ENCODE peak calls at places on chromosomes 2 and 18, in nine cellular contexts. One of them, this sample, is unnamed.

GRCh38 chr18:77054606-77055428 is 77.8 kb downstream of the MBP start:
- DNase-seq in cardiac muscle cell: peak; percentile 96
- DNase-seq in heart left ventricle: peak; percentile 80
- DNase-seq in body of pancreas: peak; percentile 48
- DNase-seq in CD8-positive, alpha-beta T cell: peak; percentile 74
- DNase-seq in neuronal stem cell: peak; percentile 31
- DNase-seq in MM.1S: peak; percentile 87
- DNase-seq in stomach: peak; percentile 82
- DNase-seq in ascending aorta: peak; percentile 69
- DNase-seq in this sample: peak; percentile 91

GRCh38 chr18:47754311-47755101 is 176.0 kb downstream of the SMAD2 start:
- DNase-seq in ascending aorta: no peak
- DNase-seq in body of pancreas: peak; percentile 37
- DNase-seq in cardiac muscle cell: peak; percentile 14
- DNase-seq in stomach: peak; percentile 43
- DNase-seq in MM.1S: peak; percentile 58
- DNase-seq in heart left ventricle: no peak
- DNase-seq in neuronal stem cell: peak; percentile 68
- DNase-seq in CD8-positive, alpha-beta T cell: peak; percentile 33
- DNase-seq in this sample: peak; percentile 73

GRCh38 chr2:241309684-241310117 is 5.8 kb downstream of the HDLBP start:
- DNase-seq in neuronal stem cell: no peak
- DNase-seq in body of pancreas: no peak
- DNase-seq in ascending aorta: no peak
- DNase-seq in cardiac muscle cell: peak; percentile 38
- DNase-seq in CD8-positive, alpha-beta T cell: peak; percentile 62
- DNase-seq in MM.1S: peak; percentile 79
- DNase-seq in heart left ventricle: no peak
- DNase-seq in stomach: peak; percentile 38
- DNase-seq in this sample: no peak

GRCh38 chr2:172556284-172557033 is 569 bp downstream of the PDK1 start:
- DNase-seq in body of pancreas: peak; percentile 53
- DNase-seq in cardiac muscle cell: peak; percentile 84
- DNase-seq in MM.1S: peak; percentile 91
- DNase-seq in CD8-positive, alpha-beta T cell: peak; percentile 46
- DNase-seq in stomach: peak; percentile 62
- DNase-seq in neuronal stem cell: peak; percentile 57
- DNase-seq in ascending aorta: no peak
- DNase-seq in heart left ventricle: peak; percentile 68
- DNase-seq in this sample: peak; percentile 85

GRCh38 chr2:40095003-40095402 is 315.9 kb upstream of the THUMPD2 start:
- DNase-seq in neuronal stem cell: no peak
- DNase-seq in heart left ventricle: no peak
- DNase-seq in MM.1S: no peak
- DNase-seq in ascending aorta: no peak
- DNase-seq in cardiac muscle cell: peak; percentile 77
- DNase-seq in CD8-positive, alpha-beta T cell: no peak
- DNase-seq in stomach: no peak
- DNase-seq in body of pancreas: no peak
- DNase-seq in this sample: no peak

GRCh38 chr18:79361766-79362522 is 33.8 kb upstream of the NFATC1 start:
- DNase-seq in ascending aorta: no peak
- DNase-seq in cardiac muscle cell: no peak
- DNase-seq in stomach: no peak
- DNase-seq in CD8-positive, alpha-beta T cell: no peak
- DNase-seq in heart left ventricle: no peak
- DNase-seq in body of pancreas: no peak
- DNase-seq in neuronal stem cell: no peak
- DNase-seq in MM.1S: no peak
- DNase-seq in this sample: no peak

GRCh38 chr2:85844486-85844885 is 44.3 kb downstream of the ST3GAL5 start:
- DNase-seq in MM.1S: no peak
- DNase-seq in CD8-positive, alpha-beta T cell: no peak
- DNase-seq in ascending aorta: no peak
- DNase-seq in cardiac muscle cell: no peak
- DNase-seq in stomach: no peak
- DNase-seq in neuronal stem cell: no peak
- DNase-seq in body of pancreas: no peak
- DNase-seq in heart left ventricle: no peak
- DNase-seq in this sample: no peak

GRCh38 chr2:120243875-120244553 is 8.6 kb upstream of the RALB start:
- DNase-seq in body of pancreas: no peak
- DNase-seq in MM.1S: no peak
- DNase-seq in ascending aorta: no peak
- DNase-seq in cardiac muscle cell: no peak
- DNase-seq in CD8-positive, alpha-beta T cell: no peak
- DNase-seq in neuronal stem cell: no peak
- DNase-seq in heart left ventricle: no peak
- DNase-seq in stomach: no peak
- DNase-seq in this sample: no peak

GRCh38 chr18:13270279-13270911 is 51.8 kb downstream of the LDLRAD4 start:
- DNase-seq in ascending aorta: no peak
- DNase-seq in heart left ventricle: no peak
- DNase-seq in CD8-positive, alpha-beta T cell: no peak
- DNase-seq in neuronal stem cell: no peak
- DNase-seq in MM.1S: no peak
- DNase-seq in body of pancreas: no peak
- DNase-seq in stomach: no peak
- DNase-seq in cardiac muscle cell: no peak
- DNase-seq in this sample: no peak

GRCh38 chr2:926259-926780 is 24.3 kb upstream of the SNTG2 start:
- DNase-seq in ascending aorta: no peak
- DNase-seq in stomach: no peak
- DNase-seq in CD8-positive, alpha-beta T cell: no peak
- DNase-seq in neuronal stem cell: no peak
- DNase-seq in cardiac muscle cell: no peak
- DNase-seq in MM.1S: no peak
- DNase-seq in heart left ventricle: no peak
- DNase-seq in body of pancreas: no peak
- DNase-seq in this sample: no peak

GRCh38 chr2:23418490-23418911 is 33.5 kb downstream of the KLHL29 start:
- DNase-seq in stomach: no peak
- DNase-seq in neuronal stem cell: no peak
- DNase-seq in MM.1S: no peak
- DNase-seq in cardiac muscle cell: peak; percentile 76
- DNase-seq in body of pancreas: no peak
- DNase-seq in CD8-positive, alpha-beta T cell: no peak
- DNase-seq in ascending aorta: no peak
- DNase-seq in heart left ventricle: no peak
- DNase-seq in this sample: no peak

GRCh38 chr2:8472545-8473361 is 209.1 kb upstream of the ID2 start:
- DNase-seq in body of pancreas: no peak
- DNase-seq in ascending aorta: no peak
- DNase-seq in cardiac muscle cell: no peak
- DNase-seq in stomach: no peak
- DNase-seq in MM.1S: no peak
- DNase-seq in neuronal stem cell: no peak
- DNase-seq in heart left ventricle: no peak
- DNase-seq in CD8-positive, alpha-beta T cell: no peak
- DNase-seq in this sample: no peak

GRCh38 chr18:40832362-40832761 is 1122.7 kb upstream of the PIK3C3 start:
- DNase-seq in cardiac muscle cell: peak; percentile 33
- DNase-seq in heart left ventricle: no peak
- DNase-seq in stomach: no peak
- DNase-seq in ascending aorta: no peak
- DNase-seq in neuronal stem cell: no peak
- DNase-seq in MM.1S: no peak
- DNase-seq in CD8-positive, alpha-beta T cell: no peak
- DNase-seq in body of pancreas: no peak
- DNase-seq in this sample: no peak

GRCh38 chr18:44625367-44625766 is 55.3 kb upstream of the SETBP1 start:
- DNase-seq in ascending aorta: no peak
- DNase-seq in stomach: no peak
- DNase-seq in body of pancreas: no peak
- DNase-seq in neuronal stem cell: no peak
- DNase-seq in CD8-positive, alpha-beta T cell: no peak
- DNase-seq in heart left ventricle: no peak
- DNase-seq in cardiac muscle cell: no peak
- DNase-seq in MM.1S: no peak
- DNase-seq in this sample: no peak

GRCh38 chr2:229319558-229319957 is 48.5 kb upstream of the PID1 start:
- DNase-seq in cardiac muscle cell: no peak
- DNase-seq in ascending aorta: no peak
- DNase-seq in CD8-positive, alpha-beta T cell: no peak
- DNase-seq in body of pancreas: no peak
- DNase-seq in MM.1S: no peak
- DNase-seq in neuronal stem cell: no peak
- DNase-seq in stomach: no peak
- DNase-seq in heart left ventricle: no peak
- DNase-seq in this sample: no peak

GRCh38 chr18:78192044-78192443 is 787.6 kb upstream of the SALL3 start:
- DNase-seq in MM.1S: peak; percentile 46
- DNase-seq in cardiac muscle cell: no peak
- DNase-seq in ascending aorta: no peak
- DNase-seq in neuronal stem cell: no peak
- DNase-seq in body of pancreas: peak; percentile 29
- DNase-seq in CD8-positive, alpha-beta T cell: no peak
- DNase-seq in stomach: no peak
- DNase-seq in heart left ventricle: no peak
- DNase-seq in this sample: peak; percentile 87

GRCh38 chr2:47021301-47022009 is 105.8 kb upstream of the MCFD2 start:
- DNase-seq in body of pancreas: no peak
- DNase-seq in heart left ventricle: no peak
- DNase-seq in ascending aorta: no peak
- DNase-seq in MM.1S: no peak
- DNase-seq in cardiac muscle cell: no peak
- DNase-seq in neuronal stem cell: no peak
- DNase-seq in CD8-positive, alpha-beta T cell: no peak
- DNase-seq in stomach: no peak
- DNase-seq in this sample: no peak

GRCh38 chr2:47025969-47026610 is 110.5 kb upstream of the MCFD2 start:
- DNase-seq in body of pancreas: no peak
- DNase-seq in neuronal stem cell: no peak
- DNase-seq in cardiac muscle cell: no peak
- DNase-seq in MM.1S: no peak
- DNase-seq in ascending aorta: no peak
- DNase-seq in CD8-positive, alpha-beta T cell: no peak
- DNase-seq in heart left ventricle: no peak
- DNase-seq in stomach: no peak
- DNase-seq in this sample: no peak

GRCh38 chr2:47022399-47022798 is 106.8 kb upstream of the MCFD2 start:
- DNase-seq in body of pancreas: no peak
- DNase-seq in stomach: no peak
- DNase-seq in ascending aorta: no peak
- DNase-seq in heart left ventricle: no peak
- DNase-seq in MM.1S: no peak
- DNase-seq in cardiac muscle cell: no peak
- DNase-seq in neuronal stem cell: no peak
- DNase-seq in CD8-positive, alpha-beta T cell: no peak
- DNase-seq in this sample: no peak

GRCh38 chr2:47024046-47024445 is 108.4 kb upstream of the MCFD2 start:
- DNase-seq in ascending aorta: no peak
- DNase-seq in body of pancreas: no peak
- DNase-seq in MM.1S: no peak
- DNase-seq in CD8-positive, alpha-beta T cell: no peak
- DNase-seq in stomach: no peak
- DNase-seq in heart left ventricle: no peak
- DNase-seq in neuronal stem cell: no peak
- DNase-seq in cardiac muscle cell: no peak
- DNase-seq in this sample: no peak

DNA sequence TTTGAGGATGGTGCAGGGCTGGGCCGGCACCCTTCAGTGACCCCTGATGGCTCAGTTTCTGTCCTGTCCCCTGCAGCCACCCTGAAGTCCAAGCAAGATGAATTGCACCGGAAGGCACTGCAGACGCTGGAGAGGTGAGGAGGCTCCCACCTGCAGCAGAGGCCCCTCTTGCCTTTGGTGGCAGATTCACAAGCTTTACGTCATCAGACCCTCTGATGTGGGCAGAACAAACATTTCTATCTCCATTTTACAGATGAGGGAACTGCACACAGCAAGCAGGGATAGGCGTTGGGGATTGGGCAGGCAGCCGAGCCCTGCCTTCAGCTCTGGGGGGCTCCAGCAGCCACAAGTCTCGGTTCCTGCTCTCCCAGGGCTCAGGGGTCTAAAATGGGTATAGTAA is 107.7 kb upstream of the MCFD2 start:
- DNase-seq in stomach: no peak
- DNase-seq in MM.1S: no peak
- DNase-seq in cardiac muscle cell: no peak
- DNase-seq in ascending aorta: no peak
- DNase-seq in body of pancreas: no peak
- DNase-seq in neuronal stem cell: no peak
- DNase-seq in heart left ventricle: no peak
- DNase-seq in CD8-positive, alpha-beta T cell: no peak
- DNase-seq in this sample: no peak
- H3K36me3 ChIP-seq in stomach: peaks cover 87% of the 10 kb centered on the region
- H3K36me3 ChIP-seq in MM.1S: peaks cover 36% of the 10 kb centered on the region
- H3K36me3 ChIP-seq in cardiac muscle cell: no peaks in the 10 kb centered on the region
- H3K36me3 ChIP-seq in ascending aorta: peaks cover 66% of the 10 kb centered on the region
- H3K36me3 ChIP-seq in body of pancreas: peaks cover 22% of the 10 kb centered on the region
- H3K36me3 ChIP-seq in neuronal stem cell: peaks cover 16% of the 10 kb centered on the region
- H3K36me3 ChIP-seq in heart left ventricle: peaks cover 72% of the 10 kb centered on the region
- H3K36me3 ChIP-seq in CD8-positive, alpha-beta T cell: peaks cover 33% of the 10 kb centered on the region
- H3K36me3 ChIP-seq in this sample: peaks cover 75% of the 10 kb centered on the region

DNA sequence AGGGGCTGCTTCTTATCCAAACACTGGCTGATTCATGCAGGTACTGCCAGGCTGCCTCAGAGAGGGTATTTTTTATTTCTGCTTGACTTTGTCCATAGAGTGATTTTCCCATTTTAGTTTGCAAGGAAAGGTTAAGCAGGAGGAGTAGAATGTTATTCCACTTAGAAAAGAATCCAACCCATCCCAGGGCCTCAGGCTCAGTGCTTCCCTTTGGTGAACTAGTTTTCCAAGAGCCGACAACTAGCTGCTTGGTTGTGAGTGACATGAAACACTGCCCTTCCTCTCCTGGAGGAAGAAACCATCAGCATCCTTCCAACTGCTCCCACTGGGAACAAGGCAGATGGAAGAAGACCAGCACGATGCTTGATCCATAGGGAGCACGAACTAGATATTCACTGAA is 58.5 kb downstream of the BCL2 start:
- DNase-seq in MM.1S: no peak
- DNase-seq in stomach: no peak
- DNase-seq in heart left ventricle: no peak
- DNase-seq in CD8-positive, alpha-beta T cell: no peak
- DNase-seq in cardiac muscle cell: no peak
- DNase-seq in ascending aorta: no peak
- DNase-seq in body of pancreas: no peak
- DNase-seq in neuronal stem cell: no peak
- DNase-seq in this sample: no peak
- H3K27ac ChIP-seq in MM.1S: no peak overlapping the region
- H3K27ac ChIP-seq in stomach: no peak overlapping the region
- H3K27ac ChIP-seq in heart left ventricle: no peak overlapping the region
- H3K27ac ChIP-seq in CD8-positive, alpha-beta T cell: no peak overlapping the region
- H3K27ac ChIP-seq in cardiac muscle cell: no peak overlapping the region
- H3K27ac ChIP-seq in ascending aorta: peak overlapping the region; percentile 85
- H3K27ac ChIP-seq in body of pancreas: no peak overlapping the region
- H3K27ac ChIP-seq in neuronal stem cell: peak overlapping the region; percentile 28
- H3K27ac ChIP-seq in this sample: no peak overlapping the region

GRCh38 chr2:143710879-143711278 is 581.7 kb downstream of the ARHGAP15 start:
- DNase-seq in body of pancreas: no peak
- DNase-seq in CD8-positive, alpha-beta T cell: no peak
- DNase-seq in MM.1S: no peak
- DNase-seq in stomach: no peak
- DNase-seq in ascending aorta: no peak
- DNase-seq in cardiac muscle cell: no peak
- DNase-seq in heart left ventricle: no peak
- DNase-seq in neuronal stem cell: no peak
- DNase-seq in this sample: no peak
- H3K36me3 ChIP-seq in body of pancreas: no peaks in the 10 kb centered on the region
- H3K36me3 ChIP-seq in CD8-positive, alpha-beta T cell: peaks cover 16% of the 10 kb centered on the region
- H3K36me3 ChIP-seq in MM.1S: no peaks in the 10 kb centered on the region
- H3K36me3 ChIP-seq in stomach: no peaks in the 10 kb centered on the region
- H3K36me3 ChIP-seq in ascending aorta: no peaks in the 10 kb centered on the region
- H3K36me3 ChIP-seq in cardiac muscle cell: no peaks in the 10 kb centered on the region
- H3K36me3 ChIP-seq in heart left ventricle: no peaks in the 10 kb centered on the region
- H3K36me3 ChIP-seq in neuronal stem cell: no peaks in the 10 kb centered on the region
- H3K36me3 ChIP-seq in this sample: no peaks in the 10 kb centered on the region

GRCh38 chr2:157246212-157247067 is 11.1 kb upstream of the GALNT5 start:
- DNase-seq in MM.1S: no peak
- DNase-seq in stomach: no peak
- DNase-seq in cardiac muscle cell: peak; percentile 70
- DNase-seq in CD8-positive, alpha-beta T cell: no peak
- DNase-seq in heart left ventricle: no peak
- DNase-seq in neuronal stem cell: peak; percentile 37
- DNase-seq in body of pancreas: no peak
- DNase-seq in ascending aorta: no peak
- DNase-seq in this sample: no peak
- H3K27ac ChIP-seq in MM.1S: no peak overlapping the region
- H3K27ac ChIP-seq in stomach: no peak overlapping the region
- H3K27ac ChIP-seq in cardiac muscle cell: peak overlapping the region; percentile 58
- H3K27ac ChIP-seq in CD8-positive, alpha-beta T cell: no peak overlapping the region
- H3K27ac ChIP-seq in heart left ventricle: no peak overlapping the region
- H3K27ac ChIP-seq in neuronal stem cell: no peak overlapping the region
- H3K27ac ChIP-seq in body of pancreas: no peak overlapping the region
- H3K27ac ChIP-seq in ascending aorta: no peak overlapping the region
- H3K27ac ChIP-seq in this sample: no peak overlapping the region